ENCODE peak calls at places on chromosomes 2 and 18, in five cellular contexts. J, Z, G, N and K are unnamed samples.

GRCh38 chr2:22894761-22895160 is 490.2 kb upstream of the KLHL29 start:
- DNase-seq in J (no peak), Z (no peak), G (no peak), N (no peak), K (no peak)

GRCh38 chr18:29373000-29373399 is 1196.1 kb upstream of the CDH2 start:
- DNase-seq in J (no peak), Z (no peak), G (no peak), N (no peak), K (no peak)

GRCh38 chr2:186294489-186294888 is 191.6 kb upstream of the ZC3H15 start:
- DNase-seq in J (no peak), Z (no peak), G (no peak), N (no peak), K (no peak)

GRCh38 chr2:31483246-31483645 is 68.7 kb upstream of the XDH start:
- DNase-seq in J (no peak), Z (no peak), G (no peak), N (no peak), K (no peak)

GRCh38 chr2:145815933-145816332 is 1296.0 kb upstream of the ZEB2 start:
- DNase-seq in J (no peak), Z (no peak), G (no peak), N (no peak), K (no peak)

GRCh38 chr18:48352051-48352755 is 57.0 kb downstream of the ZBTB7C start:
- DNase-seq in J (no peak), Z (no peak), G (no peak), N (no peak), K (no peak)

GRCh38 chr2:8249191-8249590 is 432.7 kb upstream of the ID2 start:
- DNase-seq in J (no peak), Z (no peak), G (no peak), N (no peak), K (no peak)

GRCh38 chr18:50401888-50402287 is 27.0 kb downstream of the SKA1 start:
- DNase-seq in J (no peak), Z (no peak), G (no peak), N (peak), K (no peak)

GRCh38 chr2:148027822-148028221 is 6.9 kb downstream of the MBD5 start:
- DNase-seq in J (no peak), Z (no peak), G (peak), N (peak), K (no peak)

GRCh38 chr2:185208261-185208660 is 530.3 kb upstream of the FSIP2 start:
- DNase-seq in J (no peak), Z (no peak), G (peak), N (no peak), K (no peak)

GRCh38 chr18:42038936-42039335 is 83.9 kb downstream of the PIK3C3 start:
- DNase-seq in J (no peak), Z (no peak), G (peak), N (peak), K (no peak)

GRCh38 chr2:61114147-61114546 is 47.8 kb upstream of the C2orf74 start:
- DNase-seq in J (no peak), Z (no peak), G (no peak), N (no peak), K (no peak)

GRCh38 chr2:43759195-43759594 is 14.6 kb upstream of the DYNC2LI1 start:
- DNase-seq in J (no peak), Z (no peak), G (peak), N (peak), K (no peak)

GRCh38 chr2:185806783-185807182 is 68.2 kb downstream of the FSIP2 start:
- DNase-seq in J (no peak), Z (no peak), G (no peak), N (no peak), K (no peak)

GRCh38 chr2:173291412-173291811 is 63.3 kb upstream of the CDCA7 start:
- DNase-seq in J (no peak), Z (no peak), G (no peak), N (no peak), K (no peak)

GRCh38 chr2:101574622-101575021 is 99.7 kb upstream of the RFX8 start:
- DNase-seq in J (no peak), Z (no peak), G (no peak), N (no peak), K (no peak)

GRCh38 chr18:47928466-47928865 is 2.0 kb downstream of the SMAD2 start:
- DNase-seq in J (no peak), Z (no peak), G (peak), N (peak), K (no peak)

GRCh38 chr2:52724585-52724984 is 1043.0 kb upstream of the CHAC2 start:
- DNase-seq in J (no peak), Z (no peak), G (no peak), N (no peak), K (no peak)

GRCh38 chr2:148794558-148794957 is 80.5 kb upstream of the KIF5C start:
- DNase-seq in J (no peak), Z (no peak), G (peak), N (peak), K (no peak)

GRCh38 chr2:28209864-28210263 is 182.8 kb upstream of the FOSL2 start:
- DNase-seq in J (no peak), Z (no peak), G (no peak), N (no peak), K (no peak)

GRCh38 chr18:7921938-7922587 is 354.9 kb downstream of the PTPRM start:
- DNase-seq in J (no peak), Z (no peak), G (peak), N (peak), K (no peak)

GRCh38 chr2:229800997-229801754 is 86.8 kb upstream of the DNER start:
- DNase-seq in J (peak), Z (peak), G (peak), N (peak), K (no peak)

GRCh38 chr2:181574321-181574720 is 82.6 kb downstream of the CERKL start:
- DNase-seq in J (no peak), Z (no peak), G (no peak), N (no peak), K (no peak)

GRCh38 chr2:38274286-38275276 is 102.5 kb downstream of the ATL2 start:
- DNase-seq in J (peak), Z (peak), G (peak), N (peak), K (no peak)

GRCh38 chr2:205700331-205701132 is 18.2 kb downstream of the NRP2 start:
- DNase-seq in J (no peak), Z (no peak), G (peak), N (peak), K (no peak)

GRCh38 chr2:100793982-100794381 is 26.0 kb upstream of the NPAS2 start:
- DNase-seq in J (no peak), Z (no peak), G (no peak), N (no peak), K (no peak)

GRCh38 chr2:69296421-69296820 is 90.6 kb downstream of the GFPT1 start:
- DNase-seq in J (no peak), Z (no peak), G (no peak), N (no peak), K (no peak)

GRCh38 chr2:38497670-38498037 is 105.1 kb downstream of the HNRNPLL start:
- DNase-seq in J (no peak), Z (no peak), G (no peak), N (no peak), K (no peak)